ENCODE peak calls at places on chromosomes 3 and 15, in six cellular contexts. One of them, this sample, is unnamed.

GRCh38 chr3:14279706-14280061 is 101.1 kb downstream of the LSM3 start:
- DNase-seq in neural crest cell: no peak
- DNase-seq in A549: no peak
- DNase-seq in cardiac fibroblast: no peak
- DNase-seq in left ventricle myocardium inferior: no peak
- DNase-seq in endodermal cell: no peak
- DNase-seq in this sample: no peak

GRCh38 chr3:16231983-16232382 is 32.8 kb downstream of the DPH3 start:
- DNase-seq in left ventricle myocardium inferior: no peak
- DNase-seq in cardiac fibroblast: no peak
- DNase-seq in A549: no peak
- DNase-seq in endodermal cell: no peak
- DNase-seq in neural crest cell: no peak
- DNase-seq in this sample: no peak

GRCh38 chr15:37481126-37481525 is 380.8 kb upstream of the MEIS2 start:
- DNase-seq in neural crest cell: no peak
- DNase-seq in endodermal cell: no peak
- DNase-seq in cardiac fibroblast: no peak
- DNase-seq in left ventricle myocardium inferior: no peak
- DNase-seq in A549: no peak
- DNase-seq in this sample: no peak

GRCh38 chr15:57610130-57610529 is 18.4 kb downstream of the MYZAP start:
- DNase-seq in left ventricle myocardium inferior: peak; percentile 73
- DNase-seq in cardiac fibroblast: peak; percentile 84
- DNase-seq in neural crest cell: no peak
- DNase-seq in endodermal cell: no peak
- DNase-seq in A549: peak; percentile 70
- DNase-seq in this sample: no peak

GRCh38 chr3:12193485-12194165 is 34.9 kb upstream of the TIMP4 start:
- DNase-seq in cardiac fibroblast: peak; percentile 99
- DNase-seq in neural crest cell: no peak
- DNase-seq in A549: peak; percentile 77
- DNase-seq in endodermal cell: no peak
- DNase-seq in left ventricle myocardium inferior: no peak
- DNase-seq in this sample: no peak

GRCh38 chr3:172522871-172523818 is at the start of gene TNFSF10:
- DNase-seq in left ventricle myocardium inferior: peak; percentile 63
- DNase-seq in cardiac fibroblast: no peak
- DNase-seq in endodermal cell: peak; percentile 64
- DNase-seq in neural crest cell: peak; percentile 2
- DNase-seq in A549: no peak
- DNase-seq in this sample: no peak

GRCh38 chr15:34790121-34790520 is 5.2 kb downstream of the ACTC1 start:
- DNase-seq in A549: no peak
- DNase-seq in neural crest cell: no peak
- DNase-seq in endodermal cell: no peak
- DNase-seq in cardiac fibroblast: no peak
- DNase-seq in left ventricle myocardium inferior: no peak
- DNase-seq in this sample: no peak

GRCh38 chr3:169509359-169509758 is 154.2 kb downstream of the MECOM start:
- DNase-seq in endodermal cell: no peak
- DNase-seq in neural crest cell: no peak
- DNase-seq in cardiac fibroblast: no peak
- DNase-seq in A549: no peak
- DNase-seq in left ventricle myocardium inferior: no peak
- DNase-seq in this sample: no peak

GRCh38 chr15:43776101-43776717 is 557 bp downstream of the ELL3 start:
- DNase-seq in endodermal cell: peak; percentile 84
- DNase-seq in neural crest cell: peak; percentile 25
- DNase-seq in cardiac fibroblast: no peak
- DNase-seq in left ventricle myocardium inferior: no peak
- DNase-seq in A549: no peak
- DNase-seq in this sample: no peak

GRCh38 chr3:194103475-194103874 is 32.5 kb upstream of the HES1 start:
- DNase-seq in A549: no peak
- DNase-seq in cardiac fibroblast: no peak
- DNase-seq in endodermal cell: no peak
- DNase-seq in neural crest cell: no peak
- DNase-seq in left ventricle myocardium inferior: no peak
- DNase-seq in this sample: no peak

GRCh38 chr15:88539441-88539840 is 7.0 kb downstream of the DET1 start:
- DNase-seq in left ventricle myocardium inferior: no peak
- DNase-seq in A549: no peak
- DNase-seq in endodermal cell: no peak
- DNase-seq in cardiac fibroblast: no peak
- DNase-seq in neural crest cell: no peak
- DNase-seq in this sample: no peak

GRCh38 chr3:149471991-149472390 is 2.5 kb upstream of the TM4SF4 start:
- DNase-seq in endodermal cell: no peak
- DNase-seq in A549: no peak
- DNase-seq in neural crest cell: no peak
- DNase-seq in cardiac fibroblast: no peak
- DNase-seq in left ventricle myocardium inferior: no peak
- DNase-seq in this sample: no peak

GRCh38 chr3:32685604-32686185 is 707 bp downstream of the CNOT10 start:
- DNase-seq in endodermal cell: no peak
- DNase-seq in cardiac fibroblast: peak; percentile 25
- DNase-seq in neural crest cell: no peak
- DNase-seq in A549: peak; percentile 28
- DNase-seq in left ventricle myocardium inferior: no peak
- DNase-seq in this sample: no peak

GRCh38 chr3:160401301-160402095 is 2.0 kb downstream of the SMC4 start:
- DNase-seq in left ventricle myocardium inferior: no peak
- DNase-seq in neural crest cell: no peak
- DNase-seq in A549: no peak
- DNase-seq in cardiac fibroblast: peak; percentile 82
- DNase-seq in endodermal cell: no peak
- DNase-seq in this sample: no peak

GRCh38 chr3:127740136-127740915 is 67.6 kb downstream of the ABTB1 start:
- DNase-seq in endodermal cell: no peak
- DNase-seq in cardiac fibroblast: peak; percentile 44
- DNase-seq in left ventricle myocardium inferior: no peak
- DNase-seq in A549: no peak
- DNase-seq in neural crest cell: no peak
- DNase-seq in this sample: no peak

GRCh38 chr3:106333911-106334618 is 465.3 kb upstream of the CBLB start:
- DNase-seq in cardiac fibroblast: peak; percentile 53
- DNase-seq in neural crest cell: no peak
- DNase-seq in left ventricle myocardium inferior: no peak
- DNase-seq in A549: no peak
- DNase-seq in endodermal cell: no peak
- DNase-seq in this sample: no peak

GRCh38 chr3:16374047-16375019 is 109.3 kb downstream of the OXNAD1 start:
- DNase-seq in A549: no peak
- DNase-seq in endodermal cell: no peak
- DNase-seq in neural crest cell: no peak
- DNase-seq in cardiac fibroblast: no peak
- DNase-seq in left ventricle myocardium inferior: peak; percentile 36
- DNase-seq in this sample: no peak

GRCh38 chr3:147415819-147416218 is 6.7 kb downstream of the ZIC1 start:
- DNase-seq in cardiac fibroblast: no peak
- DNase-seq in left ventricle myocardium inferior: no peak
- DNase-seq in endodermal cell: no peak
- DNase-seq in A549: no peak
- DNase-seq in neural crest cell: no peak
- DNase-seq in this sample: no peak

GRCh38 chr3:84772841-84773240 is 185.9 kb upstream of the CADM2 start:
- DNase-seq in cardiac fibroblast: peak; percentile 5
- DNase-seq in neural crest cell: no peak
- DNase-seq in left ventricle myocardium inferior: no peak
- DNase-seq in A549: no peak
- DNase-seq in endodermal cell: no peak
- DNase-seq in this sample: no peak

GRCh38 chr3:14602006-14602803 is 49.4 kb upstream of the CCDC174 start:
- DNase-seq in A549: peak; percentile 63
- DNase-seq in endodermal cell: peak; percentile 86
- DNase-seq in neural crest cell: no peak
- DNase-seq in cardiac fibroblast: no peak
- DNase-seq in left ventricle myocardium inferior: no peak
- DNase-seq in this sample: no peak

GRCh38 chr3:110995461-110996226 is 76.0 kb upstream of the NECTIN3 start:
- DNase-seq in left ventricle myocardium inferior: no peak
- DNase-seq in neural crest cell: no peak
- DNase-seq in cardiac fibroblast: peak; percentile 75
- DNase-seq in A549: no peak
- DNase-seq in endodermal cell: no peak
- DNase-seq in this sample: no peak

GRCh38 chr15:61715082-61715481 is 345.2 kb downstream of the VPS13C start:
- DNase-seq in endodermal cell: no peak
- DNase-seq in left ventricle myocardium inferior: no peak
- DNase-seq in A549: no peak
- DNase-seq in cardiac fibroblast: no peak
- DNase-seq in neural crest cell: no peak
- DNase-seq in this sample: no peak

GRCh38 chr15:83555383-83555782 is 98.5 kb upstream of the ADAMTSL3 start:
- DNase-seq in A549: no peak
- DNase-seq in left ventricle myocardium inferior: no peak
- DNase-seq in endodermal cell: no peak
- DNase-seq in neural crest cell: no peak
- DNase-seq in cardiac fibroblast: no peak
- DNase-seq in this sample: no peak

GRCh38 chr3:45104715-45105711 is 41.2 kb downstream of the CDCP1 start:
- DNase-seq in cardiac fibroblast: peak; percentile 78
- DNase-seq in A549: no peak
- DNase-seq in left ventricle myocardium inferior: no peak
- DNase-seq in endodermal cell: no peak
- DNase-seq in neural crest cell: no peak
- DNase-seq in this sample: no peak

GRCh38 chr15:94119923-94120775 is 111.2 kb upstream of the MCTP2 start:
- DNase-seq in neural crest cell: peak; percentile 51
- DNase-seq in cardiac fibroblast: peak; percentile 87
- DNase-seq in endodermal cell: peak; percentile 84
- DNase-seq in A549: peak; percentile 51
- DNase-seq in left ventricle myocardium inferior: peak; percentile 27
- DNase-seq in this sample: peak; percentile 57

GRCh38 chr3:111952866-111953450 is 25.9 kb upstream of the ABHD10 start:
- DNase-seq in endodermal cell: no peak
- DNase-seq in neural crest cell: no peak
- DNase-seq in left ventricle myocardium inferior: no peak
- DNase-seq in cardiac fibroblast: no peak
- DNase-seq in A549: no peak
- DNase-seq in this sample: no peak

GRCh38 chr15:34725565-34725964 is 29.2 kb downstream of the GJD2 start:
- DNase-seq in left ventricle myocardium inferior: no peak
- DNase-seq in neural crest cell: no peak
- DNase-seq in endodermal cell: no peak
- DNase-seq in A549: no peak
- DNase-seq in cardiac fibroblast: no peak
- DNase-seq in this sample: no peak

GRCh38 chr3:46674031-46674592 is 19.4 kb downstream of the ALS2CL start:
- DNase-seq in A549: peak; percentile 18
- DNase-seq in left ventricle myocardium inferior: peak; percentile 9
- DNase-seq in cardiac fibroblast: no peak
- DNase-seq in endodermal cell: peak; percentile 64
- DNase-seq in neural crest cell: no peak
- DNase-seq in this sample: peak; percentile 8

GRCh38 chr3:171772427-171773056 is 37.7 kb downstream of the PLD1 start:
- DNase-seq in neural crest cell: peak; percentile 45
- DNase-seq in left ventricle myocardium inferior: no peak
- DNase-seq in cardiac fibroblast: peak; percentile 85
- DNase-seq in A549: peak; percentile 38
- DNase-seq in endodermal cell: peak; percentile 87
- DNase-seq in this sample: no peak

GRCh38 chr3:135503429-135504083 is 462.0 kb upstream of the PPP2R3A start:
- DNase-seq in left ventricle myocardium inferior: peak; percentile 42
- DNase-seq in cardiac fibroblast: peak; percentile 63
- DNase-seq in A549: peak; percentile 36
- DNase-seq in neural crest cell: peak; percentile 90
- DNase-seq in endodermal cell: peak; percentile 97
- DNase-seq in this sample: peak; percentile 51

GRCh38 chr3:42898896-42899675 is 6.9 kb upstream of the ZNF662 start:
- DNase-seq in left ventricle myocardium inferior: no peak
- DNase-seq in cardiac fibroblast: no peak
- DNase-seq in A549: no peak
- DNase-seq in endodermal cell: peak; percentile 41
- DNase-seq in neural crest cell: no peak
- DNase-seq in this sample: no peak
- TF ChIP-seq CTCF in left ventricle myocardium inferior: no peak
- TF ChIP-seq CTCF in cardiac fibroblast: no peak
- TF ChIP-seq CTCF in A549: no peak
- TF ChIP-seq CTCF in endodermal cell: peak; percentile 41
- TF ChIP-seq CTCF in neural crest cell: no peak
- TF ChIP-seq CTCF in this sample: no peak

GRCh38 chr3:190370369-190370768 is 17.6 kb upstream of the CLDN16 start:
- DNase-seq in cardiac fibroblast: no peak
- DNase-seq in A549: no peak
- DNase-seq in neural crest cell: no peak
- DNase-seq in endodermal cell: no peak
- DNase-seq in left ventricle myocardium inferior: no peak
- DNase-seq in this sample: no peak
- TF ChIP-seq CTCF in cardiac fibroblast: no peak
- TF ChIP-seq CTCF in A549: no peak
- TF ChIP-seq CTCF in neural crest cell: no peak
- TF ChIP-seq CTCF in endodermal cell: no peak
- TF ChIP-seq CTCF in left ventricle myocardium inferior: no peak
- TF ChIP-seq CTCF in this sample: no peak

GRCh38 chr3:188926141-188926540 is 245.6 kb upstream of the TPRG1 start:
- DNase-seq in endodermal cell: no peak
- DNase-seq in neural crest cell: no peak
- DNase-seq in cardiac fibroblast: no peak
- DNase-seq in left ventricle myocardium inferior: no peak
- DNase-seq in A549: no peak
- DNase-seq in this sample: no peak

GRCh38 chr3:188927971-188928370 is 243.8 kb upstream of the TPRG1 start:
- DNase-seq in left ventricle myocardium inferior: no peak
- DNase-seq in endodermal cell: no peak
- DNase-seq in neural crest cell: no peak
- DNase-seq in cardiac fibroblast: no peak
- DNase-seq in A549: no peak
- DNase-seq in this sample: no peak

GRCh38 chr3:188926741-188927650 is 244.8 kb upstream of the TPRG1 start:
- DNase-seq in endodermal cell: no peak
- DNase-seq in cardiac fibroblast: no peak
- DNase-seq in A549: no peak
- DNase-seq in neural crest cell: no peak
- DNase-seq in left ventricle myocardium inferior: no peak
- DNase-seq in this sample: no peak

GRCh38 chr3:188931531-188931930 is 240.2 kb upstream of the TPRG1 start:
- DNase-seq in endodermal cell: no peak
- DNase-seq in cardiac fibroblast: no peak
- DNase-seq in left ventricle myocardium inferior: no peak
- DNase-seq in neural crest cell: no peak
- DNase-seq in A549: no peak
- DNase-seq in this sample: no peak

GRCh38 chr3:188929138-188929537 is 242.6 kb upstream of the TPRG1 start:
- DNase-seq in left ventricle myocardium inferior: no peak
- DNase-seq in A549: no peak
- DNase-seq in cardiac fibroblast: peak; percentile 32
- DNase-seq in neural crest cell: no peak
- DNase-seq in endodermal cell: peak; percentile 65
- DNase-seq in this sample: no peak
- TF ChIP-seq CTCF in left ventricle myocardium inferior: peak; percentile 50
- TF ChIP-seq CTCF in A549: peak; percentile 22
- TF ChIP-seq CTCF in cardiac fibroblast: peak; percentile 8
- TF ChIP-seq CTCF in neural crest cell: no peak
- TF ChIP-seq CTCF in endodermal cell: peak; percentile 58
- TF ChIP-seq CTCF in this sample: no peak

GRCh38 chr3:166837535-166837934 is 542.6 kb downstream of the ZBBX start:
- DNase-seq in cardiac fibroblast: peak; percentile 2
- DNase-seq in left ventricle myocardium inferior: no peak
- DNase-seq in neural crest cell: peak; percentile 3
- DNase-seq in endodermal cell: peak; percentile 63
- DNase-seq in A549: no peak
- DNase-seq in this sample: no peak
- TF ChIP-seq CTCF in cardiac fibroblast: no peak
- TF ChIP-seq CTCF in left ventricle myocardium inferior: peak; percentile 18
- TF ChIP-seq CTCF in neural crest cell: peak; percentile 62
- TF ChIP-seq CTCF in endodermal cell: peak; percentile 88
- TF ChIP-seq CTCF in A549: no peak
- TF ChIP-seq CTCF in this sample: peak; percentile 41